ENCODE peak calls at places on chromosomes 6 and 20, in five cellular contexts. Z, F, H, Y and N are unnamed samples.

GRCh38 chr6:3361312-3362037 is 95.4 kb downstream of the SLC22A23 start:
- DNase-seq in Z (no peak), H (no peak), Y (no peak), F (no peak), N (no peak)

GRCh38 chr20:58071991-58072390 is 156.5 kb downstream of the ANKRD60 start:
- DNase-seq in Y (no peak), H (no peak), F (no peak), Z (peak), N (no peak)

GRCh38 chr6:119497988-119498727 is 148.6 kb upstream of the MAN1A1 start:
- DNase-seq in H (no peak), Y (no peak), Z (no peak), F (no peak), N (no peak)

GRCh38 chr6:80366721-80367120 is 260.2 kb downstream of the BCKDHB start:
- DNase-seq in Y (peak), Z (peak), F (no peak), H (no peak), N (peak)

GRCh38 chr6:154161689-154162088 is 122.6 kb downstream of the OPRM1 start:
- DNase-seq in Z (no peak), H (no peak), Y (no peak), F (no peak), N (no peak)

GRCh38 chr6:90266845-90267621 is 29.6 kb downstream of the BACH2 start:
- DNase-seq in F (no peak), H (no peak), Z (no peak), Y (no peak), N (no peak)

GRCh38 chr20:36836591-36837329 is 39.2 kb upstream of the TLDC2 start:
- DNase-seq in F (peak), Z (peak), Y (peak), H (no peak), N (peak)

GRCh38 chr6:149317656-149318571 is at the start of gene TAB2:
- DNase-seq in F (peak), Y (peak), Z (peak), H (peak), N (peak)

GRCh38 chr6:110456694-110457093 is 19.7 kb downstream of the SLC22A16 start:
- DNase-seq in F (no peak), Y (no peak), H (no peak), Z (no peak), N (no peak)

GRCh38 chr20:50123418-50123817 is 10.5 kb upstream of the UBE2V1 start:
- DNase-seq in Y (no peak), Z (no peak), H (no peak), F (no peak), N (no peak)

GRCh38 chr20:4795394-4795793 is 73.7 kb downstream of the PRND start:
- DNase-seq in H (no peak), F (no peak), Y (no peak), Z (no peak), N (no peak)

GRCh38 chr20:37426978-37427377 is 81.0 kb downstream of the SRC start:
- DNase-seq in Y (no peak), F (no peak), H (no peak), Z (no peak), N (peak)

GRCh38 chr20:61576372-61576771 is 324.3 kb downstream of the CDH4 start:
- DNase-seq in Z (no peak), F (no peak), H (no peak), Y (no peak), N (no peak)

GRCh38 chr20:40343390-40343789 is 345.6 kb downstream of the MAFB start:
- DNase-seq in Y (no peak), F (no peak), H (no peak), Z (no peak), N (no peak)

GRCh38 chr6:143427109-143427817 is 23.2 kb downstream of the ADAT2 start:
- DNase-seq in Z (peak), Y (peak), H (peak), F (peak), N (peak)

GRCh38 chr6:138267971-138268895 is 49.9 kb upstream of the PBOV1 start:
- DNase-seq in F (no peak), Y (no peak), H (no peak), Z (no peak), N (no peak)